ENCODE peak calls at places on chromosomes 6 and 20, in eight cellular contexts. Z, Q, H, A, V, O, J and W are unnamed samples. For H3K4me1, the result is how much of the 10 kb centered on the place peaks cover.

GRCh38 chr6:84568971-84569370 is 195.4 kb downstream of the TBX18 start:
- DNase-seq in Z (no peak), Q (no peak), H (peak), A (no peak), V (no peak), O (peak), J (no peak), W (no peak)

GRCh38 chr6:139765825-139766285 is 391.4 kb upstream of the CITED2 start:
- DNase-seq in Z (no peak), Q (no peak), H (peak), A (peak), V (peak), O (peak), J (no peak), W (no peak)

GRCh38 chr6:138235205-138235604 is 16.9 kb upstream of the PBOV1 start:
- DNase-seq in Z (peak), Q (no peak), H (no peak), A (no peak), V (no peak), O (no peak), J (no peak), W (no peak)

GRCh38 chr6:15485875-15486274 is 177.0 kb downstream of the DTNBP1 start:
- DNase-seq in Z (no peak), Q (no peak), H (no peak), A (no peak), V (no peak), O (no peak), J (no peak), W (no peak)

GRCh38 chr6:165716886-165717285 is 53.8 kb upstream of the PDE10A start:
- DNase-seq in Z (no peak), Q (no peak), H (no peak), A (no peak), V (no peak), O (no peak), J (no peak), W (no peak)

GRCh38 chr6:158684311-158684710 is 34.5 kb downstream of the SYTL3 start:
- DNase-seq in Z (no peak), Q (no peak), H (no peak), A (no peak), V (no peak), O (no peak), J (no peak), W (no peak)

GRCh38 chr6:111076024-111076680 is 11.2 kb upstream of the SLC16A10 start:
- DNase-seq in Z (no peak), Q (no peak), H (no peak), A (no peak), V (no peak), O (no peak), J (no peak), W (no peak)

GRCh38 chr6:14194483-14194882 is 76.9 kb downstream of the CD83 start:
- DNase-seq in Z (no peak), Q (no peak), H (no peak), A (no peak), V (no peak), O (no peak), J (no peak), W (no peak)

GRCh38 chr6:46848684-46849360 is 55.6 kb downstream of the MEP1A start:
- DNase-seq in Z (peak), Q (peak), H (peak), A (peak), V (peak), O (peak), J (peak), W (peak)

GRCh38 chr6:45495404-45496084 is 117.8 kb upstream of the SUPT3H start:
- DNase-seq in Z (no peak), Q (no peak), H (no peak), A (no peak), V (no peak), O (no peak), J (no peak), W (no peak)

GRCh38 chr6:91659881-91660280 is 1073.0 kb upstream of the MAP3K7 start:
- DNase-seq in Z (no peak), Q (no peak), H (no peak), A (no peak), V (no peak), O (no peak), J (no peak), W (no peak)

GRCh38 chr20:32487381-32487780 is 97.8 kb downstream of the NOL4L start:
- DNase-seq in Z (no peak), Q (no peak), H (no peak), A (no peak), V (peak), O (no peak), J (no peak), W (no peak)

GRCh38 chr6:43979525-43979924 is 147.7 kb downstream of the MRPL14 start:
- DNase-seq in Z (no peak), Q (no peak), H (no peak), A (no peak), V (no peak), O (no peak), J (no peak), W (no peak)

GRCh38 chr20:32505723-32506473 is 79.2 kb downstream of the NOL4L start:
- DNase-seq in Z (no peak), Q (no peak), H (no peak), A (no peak), V (peak), O (no peak), J (no peak), W (no peak)

GRCh38 chr6:45555981-45556771 is 178.4 kb upstream of the SUPT3H start:
- DNase-seq in Z (no peak), Q (no peak), H (peak), A (peak), V (no peak), O (no peak), J (no peak), W (no peak)

GRCh38 chr6:133376743-133377142 is 135.6 kb downstream of the EYA4 start:
- DNase-seq in Z (no peak), Q (no peak), H (no peak), A (no peak), V (no peak), O (no peak), J (no peak), W (no peak)

GRCh38 chr6:14652536-14652935 is 535.0 kb downstream of the CD83 start:
- DNase-seq in Z (no peak), Q (no peak), H (no peak), A (no peak), V (no peak), O (no peak), J (no peak), W (no peak)

GRCh38 chr6:158631678-158632537 is 12.6 kb downstream of the DYNLT1 start:
- DNase-seq in Z (peak), Q (peak), H (peak), A (peak), V (no peak), O (peak), J (peak), W (no peak)

GRCh38 chr6:33419580-33420492 is at the start of gene SYNGAP1:
- DNase-seq in Z (no peak), Q (peak), H (peak), A (no peak), V (no peak), O (no peak), J (peak), W (no peak)
- H3K4me1 ChIP-seq in Z (half or more), Q (under half), H (under half), A (under half), V (under half), O (under half), J (under half), W (under half)

GRCh38 chr20:2816583-2817340 is 598 bp downstream of the TMEM239 start:
- DNase-seq in Z (no peak), Q (no peak), H (no peak), A (no peak), V (no peak), O (no peak), J (no peak), W (no peak)

GRCh38 chr20:2814587-2815051 is at the start of gene C20orf141:
- DNase-seq in Z (no peak), Q (peak), H (peak), A (peak), V (no peak), O (peak), J (no peak), W (no peak)

GRCh38 chr20:2814076-2814475 is 711 bp upstream of the C20orf141 start:
- DNase-seq in Z (no peak), Q (no peak), H (no peak), A (no peak), V (no peak), O (no peak), J (no peak), W (no peak)

GRCh38 chr20:2816030-2816582 is at the start of gene TMEM239:
- DNase-seq in Z (no peak), Q (no peak), H (no peak), A (no peak), V (no peak), O (no peak), J (no peak), W (no peak)

DNA sequence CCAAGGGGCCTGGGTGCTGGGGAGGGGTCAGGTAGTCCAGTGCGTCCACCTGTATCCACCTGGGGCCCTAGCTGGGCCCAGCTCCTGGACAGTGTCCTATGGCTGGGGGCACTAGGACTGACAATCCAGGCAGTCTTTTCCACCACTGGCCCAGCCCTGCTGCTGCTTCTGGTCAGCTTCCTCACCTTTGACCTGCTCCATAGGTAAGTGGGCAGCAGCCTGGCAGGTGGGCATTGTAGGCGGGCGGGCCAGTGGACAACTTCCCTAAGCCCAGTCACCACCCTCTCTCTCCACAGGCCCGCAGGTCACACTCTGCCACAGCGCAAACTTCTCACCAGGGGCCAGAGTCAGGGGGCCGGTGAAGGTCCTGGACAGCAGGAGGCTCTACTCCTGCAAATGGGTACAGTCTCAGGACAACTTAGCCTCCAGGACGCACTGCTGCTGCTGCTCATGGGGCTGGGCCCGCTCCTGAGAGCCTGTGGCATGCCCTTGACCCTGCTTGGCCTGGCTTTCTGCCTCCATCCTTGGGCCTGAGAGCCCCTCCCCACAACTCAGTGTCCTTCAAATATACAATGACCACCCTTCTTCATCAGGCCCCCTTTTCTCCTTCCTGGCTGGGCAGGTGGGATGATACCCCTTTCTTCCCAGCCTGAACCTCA is 584 bp downstream of the C20orf141 start:
- DNase-seq in Z (no peak), Q (no peak), H (no peak), A (no peak), V (no peak), O (no peak), J (no peak), W (no peak)
- TF ChIP-seq CTCF in Z (no peak), Q (no peak), H (no peak), A (no peak), V (no peak), O (no peak), J (no peak), W (no peak)

DNA sequence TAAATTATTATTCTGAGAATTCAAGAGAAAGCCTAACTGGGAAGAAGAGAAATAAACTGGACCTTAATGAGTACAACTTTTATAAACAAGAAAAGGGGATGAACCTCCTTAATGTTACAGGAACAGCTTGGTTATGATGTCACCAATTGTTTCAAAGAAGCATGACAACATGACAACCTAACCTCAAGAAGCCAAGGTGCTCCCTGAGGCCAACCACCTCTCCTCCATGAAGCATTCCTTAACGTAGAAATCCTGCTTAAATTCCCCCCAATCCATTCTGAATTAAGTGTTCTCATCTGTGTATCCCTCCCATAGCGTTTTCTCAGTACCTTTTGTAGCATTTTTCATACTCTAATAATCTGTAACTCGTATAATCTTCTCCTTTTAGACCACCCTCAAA is 1.7 kb downstream of the HBS1L start:
- DNase-seq in Z (no peak), Q (no peak), H (no peak), A (no peak), V (no peak), O (no peak), J (no peak), W (no peak)
- H3K4me3 ChIP-seq in Z (peak), Q (no peak), H (peak), A (no peak), V (no peak), O (peak), J (peak), W (no peak)

GRCh38 chr20:25053207-25054132 is 4.5 kb downstream of the ACSS1 start:
- DNase-seq in Z (peak), Q (peak), H (peak), A (no peak), V (peak), O (no peak), J (peak), W (no peak)

GRCh38 chr20:25054133-25054820 is 3.7 kb downstream of the ACSS1 start:
- DNase-seq in Z (peak), Q (peak), H (no peak), A (no peak), V (peak), O (no peak), J (no peak), W (no peak)

GRCh38 chr20:25056601-25057233 is 1.2 kb downstream of the ACSS1 start:
- DNase-seq in Z (peak), Q (peak), H (no peak), A (no peak), V (peak), O (no peak), J (no peak), W (no peak)

GRCh38 chr20:25055711-25056492 is 2.0 kb downstream of the ACSS1 start:
- DNase-seq in Z (peak), Q (peak), H (peak), A (no peak), V (peak), O (no peak), J (no peak), W (no peak)

DNA sequence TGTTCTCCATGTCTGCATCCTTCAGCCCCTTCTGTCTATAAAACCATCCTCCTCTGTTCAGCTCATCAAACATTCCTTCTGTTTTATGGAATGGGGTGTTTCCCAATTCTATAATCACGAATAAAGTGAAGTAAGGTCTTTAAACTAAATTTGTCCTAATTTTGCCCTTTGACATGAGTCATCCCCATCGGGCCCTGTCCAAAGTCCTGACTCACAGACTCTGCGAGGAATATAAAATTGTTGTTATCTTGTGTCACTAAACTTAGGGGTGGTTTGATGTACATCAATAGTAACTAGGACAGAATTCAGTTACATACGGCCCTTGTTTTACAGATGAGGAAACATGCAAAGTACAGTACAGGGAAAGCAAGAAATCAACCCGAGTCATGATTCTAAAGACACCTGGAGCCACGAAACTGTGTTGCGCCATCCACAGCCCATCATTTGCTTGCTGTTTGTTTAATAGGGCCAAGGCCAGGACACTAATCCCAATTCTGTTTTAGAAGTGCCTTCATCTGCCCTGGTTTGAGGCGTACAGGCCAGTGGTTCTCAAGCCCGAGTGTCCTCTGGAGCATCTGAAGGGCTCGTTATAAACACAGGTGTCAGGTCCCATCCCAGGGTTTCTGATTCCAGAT is 2.8 kb downstream of the ACSS1 start:
- DNase-seq in Z (peak), Q (peak), H (no peak), A (no peak), V (peak), O (no peak), J (no peak), W (no peak)
- H3K4me1 ChIP-seq in Z (half or more), Q (under half), H (under half), A (half or more), V (under half), O (under half), J (half or more), W (half or more)